ENCODE peak calls at places on chromosomes 5 and 9, in seven cellular contexts. N is NCI-H2081; Q is stimulated activated CD4-positive, alpha-beta T cell treated with anti-CD3 and anti-CD28 coated beads, Interleukin-2, amount 100 ng/mL, for 48 hours; T is activated CD4-positive, CD25-positive, alpha-beta regulatory T cell; I is iPS DF 6.9; R is effector memory CD4-positive, alpha-beta T cell; M is dermis microvascular lymphatic vessel endothelial cell. H is an unnamed sample.

GRCh38 chr5:10452768-10453331 is 11.2 kb downstream of the ROPN1L start:
- DNase-seq in N (peak), Q (no peak), T (no peak), I (no peak), R (peak), M (peak), H (no peak)

GRCh38 chr9:115167175-115167574 is 49.2 kb upstream of the TNC start:
- DNase-seq in N (no peak), Q (no peak), T (no peak), I (no peak), R (no peak), M (no peak), H (no peak)

GRCh38 chr9:122370303-122370702 is 521 bp upstream of the PTGS1 start:
- DNase-seq in N (no peak), Q (no peak), T (no peak), I (no peak), R (no peak), M (no peak), H (no peak)

GRCh38 chr9:114156311-114156657 is 947 bp downstream of the COL27A1 start:
- DNase-seq in N (no peak), Q (no peak), T (no peak), I (no peak), R (no peak), M (peak), H (no peak)

GRCh38 chr5:174003795-174004194 is 14.8 kb downstream of the C5orf47 start:
- DNase-seq in N (no peak), Q (no peak), T (no peak), I (no peak), R (no peak), M (no peak), H (no peak)

GRCh38 chr5:88695232-88695631 is 187.8 kb downstream of the MEF2C start:
- DNase-seq in N (no peak), Q (no peak), T (no peak), I (no peak), R (no peak), M (no peak), H (no peak)

GRCh38 chr5:56145511-56145910 is 87.6 kb downstream of the ANKRD55 start:
- DNase-seq in N (no peak), Q (no peak), T (no peak), I (no peak), R (no peak), M (no peak), H (no peak)

GRCh38 chr5:56039985-56040384 is 45.2 kb upstream of the IL6ST start:
- DNase-seq in N (no peak), Q (no peak), T (no peak), I (no peak), R (no peak), M (peak), H (no peak)

GRCh38 chr5:43409809-43410271 is 2.4 kb downstream of the CCL28 start:
- DNase-seq in N (peak), Q (no peak), T (no peak), I (no peak), R (no peak), M (no peak), H (no peak)

GRCh38 chr9:36029202-36029601 is 7.5 kb upstream of the RECK start:
- DNase-seq in N (no peak), Q (no peak), T (no peak), I (no peak), R (no peak), M (no peak), H (no peak)

GRCh38 chr5:176732736-176733585 is 77.4 kb upstream of the UNC5A start:
- DNase-seq in N (no peak), Q (no peak), T (no peak), I (no peak), R (no peak), M (no peak), H (peak)

GRCh38 chr5:164326219-164326618 is 820.8 kb downstream of the MAT2B start:
- DNase-seq in N (no peak), Q (no peak), T (no peak), I (no peak), R (no peak), M (no peak), H (no peak)

GRCh38 chr9:108565651-108566378 is 290.0 kb downstream of the ACTL7B start:
- DNase-seq in N (peak), Q (peak), T (no peak), I (peak), R (no peak), M (peak), H (no peak)

GRCh38 chr9:4050686-4051315 is 249.1 kb downstream of the GLIS3 start:
- DNase-seq in N (no peak), Q (no peak), T (no peak), I (no peak), R (no peak), M (no peak), H (no peak)

GRCh38 chr9:131521822-131522221 is 9.2 kb downstream of the UCK1 start:
- DNase-seq in N (no peak), Q (no peak), T (no peak), I (no peak), R (no peak), M (no peak), H (no peak)

GRCh38 chr5:172144291-172144815 is 43.7 kb downstream of the STK10 start:
- DNase-seq in N (no peak), Q (no peak), T (no peak), I (no peak), R (no peak), M (no peak), H (no peak)

GRCh38 chr9:85528142-85528541 is 213.6 kb downstream of the AGTPBP1 start:
- DNase-seq in N (no peak), Q (no peak), T (no peak), I (no peak), R (no peak), M (no peak), H (no peak)

GRCh38 chr9:91162784-91163440 is 198.8 kb downstream of the AUH start:
- DNase-seq in N (no peak), Q (no peak), T (no peak), I (no peak), R (no peak), M (no peak), H (no peak)

GRCh38 chr9:124869466-124869985 is 7.6 kb downstream of the ARPC5L start:
- DNase-seq in N (peak), Q (no peak), T (peak), I (no peak), R (peak), M (peak), H (no peak)

GRCh38 chr5:37717613-37718431 is 122.0 kb downstream of the GDNF start:
- DNase-seq in N (peak), Q (no peak), T (no peak), I (no peak), R (no peak), M (peak), H (no peak)

GRCh38 chr5:64330728-64331231 is 165.1 kb downstream of the RNF180 start:
- DNase-seq in N (no peak), Q (no peak), T (no peak), I (no peak), R (no peak), M (no peak), H (no peak)

GRCh38 chr9:113228130-113228665 is 6.9 kb downstream of the SLC31A1 start:
- DNase-seq in N (no peak), Q (no peak), T (no peak), I (no peak), R (no peak), M (no peak), H (no peak)

GRCh38 chr5:93454896-93455295 is 126.1 kb downstream of the NR2F1-AS1 start:
- DNase-seq in N (no peak), Q (no peak), T (no peak), I (no peak), R (no peak), M (no peak), H (no peak)

GRCh38 chr9:109001275-109001676 is 12.0 kb downstream of the CTNNAL1 start:
- DNase-seq in N (no peak), Q (no peak), T (no peak), I (no peak), R (no peak), M (peak), H (no peak)

GRCh38 chr5:19638461-19638860 is 349.5 kb downstream of the CDH18 start:
- DNase-seq in N (no peak), Q (no peak), T (no peak), I (no peak), R (no peak), M (no peak), H (no peak)

GRCh38 chr5:32711693-32712462 is 757 bp downstream of the NPR3 start:
- DNase-seq in N (no peak), Q (no peak), T (no peak), I (no peak), R (no peak), M (peak), H (peak)

GRCh38 chr5:96336351-96336985 is 96.6 kb downstream of the PCSK1 start:
- DNase-seq in N (peak), Q (peak), T (peak), I (peak), R (peak), M (peak), H (peak)

GRCh38 chr5:431001-431710 is 11.8 kb upstream of the EXOC3 start:
- DNase-seq in N (peak), Q (peak), T (no peak), I (no peak), R (no peak), M (peak), H (peak)

GRCh38 chr5:79107020-79107796 is 4.4 kb upstream of the BHMT start:
- DNase-seq in N (no peak), Q (no peak), T (no peak), I (no peak), R (no peak), M (no peak), H (no peak)

GRCh38 chr5:177501874-177502678 is 4.7 kb upstream of the PDLIM7 start:
- DNase-seq in N (no peak), Q (no peak), T (no peak), I (no peak), R (no peak), M (no peak), H (no peak)

GRCh38 chr9:109305801-109306200 is 15.1 kb downstream of the EPB41L4B start:
- DNase-seq in N (no peak), Q (no peak), T (no peak), I (no peak), R (no peak), M (no peak), H (no peak)

H was measured in H1.